ENCODE peak calls at places on chromosome X, in five cellular contexts. One of them, this sample, is unnamed.

GRCh38 chrX:118495958-118496762 is 545 bp downstream of the DOCK11 start:
- DNase-seq in H1: no peak
- DNase-seq in A549: no peak
- DNase-seq in K562: peak
- DNase-seq in HepG2: no peak
- DNase-seq in this sample: no peak

GRCh38 chrX:2262679-2263055 is 238.1 kb downstream of the DHRSX start:
- DNase-seq in H1: no peak
- DNase-seq in A549: no peak
- DNase-seq in K562: no peak
- DNase-seq in HepG2: no peak
- DNase-seq in this sample: no peak

GRCh38 chrX:153460826-153461225 is 9.6 kb downstream of the HAUS7 start:
- DNase-seq in H1: no peak
- DNase-seq in A549: peak
- DNase-seq in K562: peak
- DNase-seq in HepG2: peak
- DNase-seq in this sample: peak

GRCh38 chrX:140766024-140766611 is 56.6 kb downstream of the LINC00632 start:
- DNase-seq in H1: no peak
- DNase-seq in A549: no peak
- DNase-seq in K562: peak
- DNase-seq in HepG2: peak
- DNase-seq in this sample: peak

GRCh38 chrX:136954930-136955329 is 74.4 kb upstream of the RBMX start:
- DNase-seq in H1: no peak
- DNase-seq in A549: no peak
- DNase-seq in K562: peak
- DNase-seq in HepG2: peak
- DNase-seq in this sample: peak

GRCh38 chrX:38233891-38234807 is 13.5 kb upstream of the SRPX start:
- DNase-seq in H1: no peak
- DNase-seq in A549: no peak
- DNase-seq in K562: no peak
- DNase-seq in HepG2: no peak
- DNase-seq in this sample: peak

GRCh38 chrX:110081740-110082139 is 78.8 kb downstream of the TMEM164 start:
- DNase-seq in H1: no peak
- DNase-seq in A549: no peak
- DNase-seq in K562: no peak
- DNase-seq in HepG2: no peak
- DNase-seq in this sample: peak

GRCh38 chrX:78665286-78665685 is 6.2 kb upstream of the RTL3 start:
- DNase-seq in H1: no peak
- DNase-seq in A549: no peak
- DNase-seq in K562: no peak
- DNase-seq in HepG2: no peak
- DNase-seq in this sample: no peak

GRCh38 chrX:86714441-86714840 is 566.2 kb downstream of the DACH2 start:
- DNase-seq in H1: no peak
- DNase-seq in A549: no peak
- DNase-seq in K562: no peak
- DNase-seq in HepG2: no peak
- DNase-seq in this sample: no peak

GRCh38 chrX:150092549-150092948 is 154.3 kb upstream of the EOLA2 start:
- DNase-seq in H1: no peak
- DNase-seq in A549: no peak
- DNase-seq in K562: no peak
- DNase-seq in HepG2: no peak
- DNase-seq in this sample: no peak

GRCh38 chrX:94742772-94743171 is 1068.8 kb downstream of the FAM133A start:
- DNase-seq in H1: no peak
- DNase-seq in A549: no peak
- DNase-seq in K562: no peak
- DNase-seq in HepG2: no peak
- DNase-seq in this sample: no peak

GRCh38 chrX:103329991-103330390 is at the start of gene TCEAL7:
- DNase-seq in H1: no peak
- DNase-seq in A549: no peak
- DNase-seq in K562: no peak
- DNase-seq in HepG2: no peak
- DNase-seq in this sample: peak

GRCh38 chrX:19990225-19990518 is 689 bp downstream of the BCLAF3 start:
- DNase-seq in H1: no peak
- DNase-seq in A549: peak
- DNase-seq in K562: no peak
- DNase-seq in HepG2: no peak
- DNase-seq in this sample: no peak

GRCh38 chrX:84186603-84187358 is 1.2 kb downstream of the RPS6KA6 start:
- DNase-seq in H1: no peak
- DNase-seq in A549: peak
- DNase-seq in K562: no peak
- DNase-seq in HepG2: no peak
- DNase-seq in this sample: peak

GRCh38 chrX:38375888-38376287 is 23.5 kb downstream of the OTC start:
- DNase-seq in H1: no peak
- DNase-seq in A549: peak
- DNase-seq in K562: peak
- DNase-seq in HepG2: no peak
- DNase-seq in this sample: no peak

GRCh38 chrX:45056428-45057145 is 144.1 kb downstream of the DIPK2B start:
- DNase-seq in H1: no peak
- DNase-seq in A549: no peak
- DNase-seq in K562: no peak
- DNase-seq in HepG2: no peak
- DNase-seq in this sample: no peak

GRCh38 chrX:75784689-75785491 is at the start of gene MAGEE2:
- DNase-seq in H1: no peak
- DNase-seq in A549: no peak
- DNase-seq in K562: no peak
- DNase-seq in HepG2: peak
- DNase-seq in this sample: no peak

GRCh38 chrX:38627683-38628082 is 66.3 kb downstream of the TSPAN7 start:
- DNase-seq in H1: peak
- DNase-seq in A549: no peak
- DNase-seq in K562: peak
- DNase-seq in HepG2: peak
- DNase-seq in this sample: peak

GRCh38 chrX:115713465-115713864 is 152.5 kb downstream of the PLS3 start:
- DNase-seq in H1: no peak
- DNase-seq in A549: no peak
- DNase-seq in K562: no peak
- DNase-seq in HepG2: no peak
- DNase-seq in this sample: no peak

GRCh38 chrX:120690344-120690743 is 60.5 kb upstream of the C1GALT1C1 start:
- DNase-seq in H1: no peak
- DNase-seq in A549: no peak
- DNase-seq in K562: no peak
- DNase-seq in HepG2: no peak
- DNase-seq in this sample: no peak

GRCh38 chrX:9466711-9467110 is 1.9 kb downstream of the TBL1X start:
- DNase-seq in H1: no peak
- DNase-seq in A549: no peak
- DNase-seq in K562: no peak
- DNase-seq in HepG2: no peak
- DNase-seq in this sample: no peak

GRCh38 chrX:19193584-19193983 is 71.3 kb upstream of the ADGRG2 start:
- DNase-seq in H1: no peak
- DNase-seq in A549: no peak
- DNase-seq in K562: no peak
- DNase-seq in HepG2: peak
- DNase-seq in this sample: no peak

GRCh38 chrX:131792356-131792749 is 230.7 kb upstream of the STK26 start:
- DNase-seq in H1: no peak
- DNase-seq in A549: peak
- DNase-seq in K562: no peak
- DNase-seq in HepG2: no peak
- DNase-seq in this sample: peak

GRCh38 chrX:30283456-30284200 is 25.6 kb downstream of the NR0B1 start:
- DNase-seq in H1: no peak
- DNase-seq in A549: peak
- DNase-seq in K562: peak
- DNase-seq in HepG2: peak
- DNase-seq in this sample: peak

GRCh38 chrX:149198980-149199732 is 305.9 kb downstream of the IDS start:
- DNase-seq in H1: no peak
- DNase-seq in A549: no peak
- DNase-seq in K562: no peak
- DNase-seq in HepG2: no peak
- DNase-seq in this sample: no peak

DNA sequence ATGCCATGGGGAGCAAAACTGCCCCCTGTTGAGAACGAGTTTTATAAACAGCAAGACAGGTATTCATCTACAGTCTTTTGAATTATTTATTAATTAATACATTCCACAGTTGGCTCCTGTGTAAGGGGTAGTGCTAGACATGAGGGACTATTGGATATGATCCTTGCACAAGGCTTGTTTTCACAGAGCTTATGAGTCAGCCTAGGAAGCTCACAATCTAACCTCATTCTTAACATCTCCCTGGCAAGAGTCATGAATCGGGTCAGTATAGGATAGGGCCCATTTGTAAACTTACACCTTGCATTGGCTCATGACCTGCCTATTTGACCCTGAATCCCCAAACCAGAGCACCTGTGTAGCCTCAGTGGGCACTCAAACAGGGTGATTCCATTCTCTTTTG is 209.1 kb upstream of the HCCS start:
- DNase-seq in H1: no peak
- DNase-seq in A549: no peak
- DNase-seq in K562: no peak
- DNase-seq in HepG2: peak
- DNase-seq in this sample: peak
- TF ChIP-seq MAFK in H1: no peak
- TF ChIP-seq MAFK in A549: no peak
- TF ChIP-seq MAFK in K562: no peak
- TF ChIP-seq MAFK in HepG2: no peak
- TF ChIP-seq MAFK in this sample: no peak

DNA sequence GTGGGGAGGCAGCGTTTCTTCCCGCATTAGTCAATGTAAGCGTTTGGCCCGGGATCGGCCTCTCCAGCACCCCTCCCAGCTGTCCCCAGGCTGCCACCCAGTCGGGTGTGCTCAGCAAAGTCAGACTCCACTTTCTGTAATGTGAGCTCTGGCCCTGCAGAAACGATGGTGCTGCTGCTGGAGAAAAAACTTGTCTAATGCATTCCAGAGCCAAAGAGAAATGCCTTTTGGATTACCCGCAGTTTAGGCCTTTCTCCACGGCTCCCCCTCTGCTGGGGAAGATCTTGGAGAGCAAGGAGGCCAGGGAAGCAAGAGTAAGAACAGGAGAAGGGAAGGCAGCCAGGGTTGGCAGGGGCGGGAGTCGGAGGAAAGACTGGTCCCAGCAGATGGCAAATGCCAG is 55.2 kb downstream of the ELF4 start:
- DNase-seq in H1: no peak
- DNase-seq in A549: no peak
- DNase-seq in K562: no peak
- DNase-seq in HepG2: no peak
- DNase-seq in this sample: peak
- TF ChIP-seq MAFK in H1: no peak
- TF ChIP-seq MAFK in A549: no peak
- TF ChIP-seq MAFK in K562: no peak
- TF ChIP-seq MAFK in HepG2: no peak
- TF ChIP-seq MAFK in this sample: no peak

DNA sequence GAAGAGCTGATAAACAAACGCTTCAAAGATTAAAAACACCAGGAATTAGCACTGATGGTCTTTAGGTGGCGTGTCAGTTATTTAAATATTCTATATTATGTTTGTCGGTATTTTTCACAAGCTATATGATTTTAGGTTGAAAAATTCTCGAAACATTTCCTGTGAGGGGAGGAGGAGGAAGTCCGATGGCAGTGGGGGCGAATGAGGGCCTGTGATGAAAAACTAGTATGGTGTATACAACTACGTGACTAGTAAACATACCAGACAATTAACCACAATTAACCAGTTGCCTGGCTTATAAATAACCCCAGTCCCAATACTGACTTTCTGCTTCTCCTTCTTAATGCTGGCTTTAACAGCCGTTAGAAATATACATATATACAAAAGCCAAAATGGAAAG is 612 bp upstream of the NAP1L2 start:
- DNase-seq in H1: no peak
- DNase-seq in A549: no peak
- DNase-seq in K562: no peak
- DNase-seq in HepG2: no peak
- DNase-seq in this sample: no peak
- TF ChIP-seq MAFK in H1: no peak
- TF ChIP-seq MAFK in A549: no peak
- TF ChIP-seq MAFK in K562: no peak
- TF ChIP-seq MAFK in HepG2: no peak
- TF ChIP-seq MAFK in this sample: no peak

GRCh38 chrX:15151267-15152196 is 118.4 kb downstream of the ASB9 start:
- DNase-seq in H1: no peak
- DNase-seq in A549: no peak
- DNase-seq in K562: no peak
- DNase-seq in HepG2: no peak
- DNase-seq in this sample: no peak
- TF ChIP-seq MAFK in H1: no peak
- TF ChIP-seq MAFK in A549: no peak
- TF ChIP-seq MAFK in K562: no peak
- TF ChIP-seq MAFK in HepG2: no peak
- TF ChIP-seq MAFK in this sample: no peak